ENCODE peak calls at places on chromosomes 12 and 14, in seven cellular contexts. One of them, this sample, is unnamed.

GRCh38 chr14:65440230-65440629 is 27.7 kb downstream of the FUT8 start:
- DNase-seq in cardiac muscle cell: no peak
- DNase-seq in CD8-positive, alpha-beta memory T cell: no peak
- DNase-seq in breast epithelium: no peak
- DNase-seq in effector memory CD4-positive, alpha-beta T cell: no peak
- DNase-seq in uterus: no peak
- DNase-seq in CD8-positive, alpha-beta T cell: no peak
- DNase-seq in this sample: no peak

GRCh38 chr14:100147181-100147631 is 12.2 kb downstream of the DEGS2 start:
- DNase-seq in effector memory CD4-positive, alpha-beta T cell: peak
- DNase-seq in uterus: no peak
- DNase-seq in CD8-positive, alpha-beta memory T cell: peak
- DNase-seq in cardiac muscle cell: no peak
- DNase-seq in breast epithelium: no peak
- DNase-seq in CD8-positive, alpha-beta T cell: peak
- DNase-seq in this sample: no peak

GRCh38 chr12:17301544-17301943 is 695.6 kb upstream of the LMO3 start:
- DNase-seq in cardiac muscle cell: no peak
- DNase-seq in breast epithelium: no peak
- DNase-seq in effector memory CD4-positive, alpha-beta T cell: no peak
- DNase-seq in CD8-positive, alpha-beta memory T cell: no peak
- DNase-seq in CD8-positive, alpha-beta T cell: no peak
- DNase-seq in uterus: no peak
- DNase-seq in this sample: no peak

GRCh38 chr12:76310110-76310509 is 38.1 kb downstream of the BBS10 start:
- DNase-seq in cardiac muscle cell: peak
- DNase-seq in CD8-positive, alpha-beta memory T cell: no peak
- DNase-seq in effector memory CD4-positive, alpha-beta T cell: no peak
- DNase-seq in uterus: no peak
- DNase-seq in breast epithelium: no peak
- DNase-seq in CD8-positive, alpha-beta T cell: no peak
- DNase-seq in this sample: no peak

GRCh38 chr14:68458840-68459469 is 333.9 kb downstream of the ZFP36L1 start:
- DNase-seq in cardiac muscle cell: peak
- DNase-seq in effector memory CD4-positive, alpha-beta T cell: no peak
- DNase-seq in CD8-positive, alpha-beta memory T cell: no peak
- DNase-seq in uterus: peak
- DNase-seq in breast epithelium: peak
- DNase-seq in CD8-positive, alpha-beta T cell: no peak
- DNase-seq in this sample: peak

GRCh38 chr14:54564799-54565235 is 2.1 kb upstream of the SAMD4A start:
- DNase-seq in cardiac muscle cell: peak
- DNase-seq in CD8-positive, alpha-beta T cell: no peak
- DNase-seq in CD8-positive, alpha-beta memory T cell: no peak
- DNase-seq in breast epithelium: peak
- DNase-seq in uterus: peak
- DNase-seq in effector memory CD4-positive, alpha-beta T cell: no peak
- DNase-seq in this sample: no peak

GRCh38 chr14:53615254-53615653 is 341.4 kb downstream of the BMP4 start:
- DNase-seq in uterus: no peak
- DNase-seq in effector memory CD4-positive, alpha-beta T cell: no peak
- DNase-seq in CD8-positive, alpha-beta memory T cell: no peak
- DNase-seq in breast epithelium: no peak
- DNase-seq in cardiac muscle cell: no peak
- DNase-seq in CD8-positive, alpha-beta T cell: no peak
- DNase-seq in this sample: no peak

GRCh38 chr12:89256060-89256459 is 96.2 kb downstream of the DUSP6 start:
- DNase-seq in cardiac muscle cell: no peak
- DNase-seq in CD8-positive, alpha-beta T cell: no peak
- DNase-seq in CD8-positive, alpha-beta memory T cell: no peak
- DNase-seq in uterus: no peak
- DNase-seq in effector memory CD4-positive, alpha-beta T cell: no peak
- DNase-seq in breast epithelium: no peak
- DNase-seq in this sample: no peak

GRCh38 chr12:111636209-111636928 is 37.3 kb upstream of the ATXN2 start:
- DNase-seq in breast epithelium: peak
- DNase-seq in CD8-positive, alpha-beta T cell: no peak
- DNase-seq in cardiac muscle cell: peak
- DNase-seq in CD8-positive, alpha-beta memory T cell: no peak
- DNase-seq in uterus: peak
- DNase-seq in effector memory CD4-positive, alpha-beta T cell: no peak
- DNase-seq in this sample: peak
- H3K4me3 ChIP-seq in breast epithelium: peak
- H3K4me3 ChIP-seq in CD8-positive, alpha-beta T cell: no peak
- H3K4me3 ChIP-seq in cardiac muscle cell: no peak
- H3K4me3 ChIP-seq in CD8-positive, alpha-beta memory T cell: no peak
- H3K4me3 ChIP-seq in uterus: no peak
- H3K4me3 ChIP-seq in effector memory CD4-positive, alpha-beta T cell: no peak
- H3K4me3 ChIP-seq in this sample: no peak

GRCh38 chr12:113101751-113102150 is 33.8 kb downstream of the RASAL1 start:
- DNase-seq in breast epithelium: no peak
- DNase-seq in CD8-positive, alpha-beta memory T cell: no peak
- DNase-seq in effector memory CD4-positive, alpha-beta T cell: no peak
- DNase-seq in cardiac muscle cell: no peak
- DNase-seq in CD8-positive, alpha-beta T cell: no peak
- DNase-seq in uterus: no peak
- DNase-seq in this sample: no peak

GRCh38 chr12:113104953-113105510 is 30.5 kb downstream of the RASAL1 start:
- DNase-seq in breast epithelium: no peak
- DNase-seq in CD8-positive, alpha-beta memory T cell: no peak
- DNase-seq in uterus: no peak
- DNase-seq in CD8-positive, alpha-beta T cell: no peak
- DNase-seq in effector memory CD4-positive, alpha-beta T cell: no peak
- DNase-seq in cardiac muscle cell: no peak
- DNase-seq in this sample: no peak

GRCh38 chr12:113105606-113106271 is 29.8 kb downstream of the RASAL1 start:
- DNase-seq in CD8-positive, alpha-beta T cell: no peak
- DNase-seq in CD8-positive, alpha-beta memory T cell: no peak
- DNase-seq in effector memory CD4-positive, alpha-beta T cell: no peak
- DNase-seq in cardiac muscle cell: no peak
- DNase-seq in uterus: no peak
- DNase-seq in breast epithelium: no peak
- DNase-seq in this sample: no peak

GRCh38 chr12:113102811-113103210 is 32.8 kb downstream of the RASAL1 start:
- DNase-seq in CD8-positive, alpha-beta memory T cell: no peak
- DNase-seq in cardiac muscle cell: no peak
- DNase-seq in uterus: no peak
- DNase-seq in CD8-positive, alpha-beta T cell: no peak
- DNase-seq in effector memory CD4-positive, alpha-beta T cell: no peak
- DNase-seq in breast epithelium: no peak
- DNase-seq in this sample: no peak

DNA sequence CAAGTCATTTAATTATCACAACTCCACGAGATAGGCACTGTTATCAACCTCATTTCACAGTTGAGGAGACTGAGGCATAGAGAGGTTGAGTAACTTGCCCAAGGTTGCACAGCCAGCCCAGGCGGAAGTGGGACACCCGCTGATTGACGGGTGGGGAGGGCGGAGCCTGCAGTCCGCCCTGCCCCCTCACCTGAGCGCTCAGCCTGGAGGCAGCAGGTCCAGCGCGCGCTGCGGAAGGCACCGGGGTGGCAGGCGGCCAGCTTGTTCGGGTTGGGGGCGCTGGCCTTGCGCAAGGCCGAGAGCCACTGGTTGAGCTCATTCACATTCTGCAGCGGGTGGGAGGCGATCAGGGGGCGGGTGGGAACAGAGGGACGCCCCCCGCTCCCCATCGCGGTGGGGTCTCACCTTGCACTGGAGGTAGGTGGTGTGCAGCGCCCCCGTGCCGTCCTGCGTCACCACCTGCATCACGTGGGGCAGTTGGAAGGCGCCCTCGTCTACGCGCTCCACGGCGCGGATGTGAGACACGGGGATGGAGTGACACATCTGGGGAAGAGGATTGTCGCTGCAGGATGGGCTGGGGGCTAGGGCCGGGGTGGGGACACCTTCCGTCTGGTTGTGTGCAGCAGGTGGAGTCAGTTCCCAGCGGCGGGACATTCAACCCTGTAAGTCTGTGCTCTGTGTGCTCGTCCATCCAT is 31.7 kb downstream of the RASAL1 start:
- DNase-seq in cardiac muscle cell: no peak
- DNase-seq in breast epithelium: no peak
- DNase-seq in CD8-positive, alpha-beta memory T cell: peak
- DNase-seq in uterus: no peak
- DNase-seq in CD8-positive, alpha-beta T cell: peak
- DNase-seq in effector memory CD4-positive, alpha-beta T cell: peak
- DNase-seq in this sample: peak
- H3K27ac ChIP-seq in cardiac muscle cell: no peak
- H3K27ac ChIP-seq in breast epithelium: no peak
- H3K27ac ChIP-seq in CD8-positive, alpha-beta memory T cell: no peak
- H3K27ac ChIP-seq in uterus: no peak
- H3K27ac ChIP-seq in CD8-positive, alpha-beta T cell: peak
- H3K27ac ChIP-seq in effector memory CD4-positive, alpha-beta T cell: no peak
- H3K27ac ChIP-seq in this sample: no peak

GRCh38 chr12:53048033-53048779 is 1.7 kb upstream of the TNS2 start:
- DNase-seq in CD8-positive, alpha-beta memory T cell: no peak
- DNase-seq in effector memory CD4-positive, alpha-beta T cell: no peak
- DNase-seq in uterus: peak
- DNase-seq in cardiac muscle cell: no peak
- DNase-seq in CD8-positive, alpha-beta T cell: peak
- DNase-seq in breast epithelium: peak
- DNase-seq in this sample: peak

GRCh38 chr12:53048780-53049401 is 974 bp upstream of the TNS2 start:
- DNase-seq in cardiac muscle cell: peak
- DNase-seq in uterus: peak
- DNase-seq in CD8-positive, alpha-beta memory T cell: no peak
- DNase-seq in CD8-positive, alpha-beta T cell: no peak
- DNase-seq in effector memory CD4-positive, alpha-beta T cell: no peak
- DNase-seq in breast epithelium: no peak
- DNase-seq in this sample: peak

GRCh38 chr12:53046655-53047220 is 3.1 kb upstream of the TNS2 start:
- DNase-seq in CD8-positive, alpha-beta memory T cell: no peak
- DNase-seq in effector memory CD4-positive, alpha-beta T cell: peak
- DNase-seq in breast epithelium: peak
- DNase-seq in uterus: peak
- DNase-seq in CD8-positive, alpha-beta T cell: peak
- DNase-seq in cardiac muscle cell: peak
- DNase-seq in this sample: no peak

GRCh38 chr12:53045646-53046045 is 4.2 kb upstream of the TNS2 start:
- DNase-seq in breast epithelium: no peak
- DNase-seq in CD8-positive, alpha-beta T cell: no peak
- DNase-seq in uterus: peak
- DNase-seq in CD8-positive, alpha-beta memory T cell: no peak
- DNase-seq in cardiac muscle cell: peak
- DNase-seq in effector memory CD4-positive, alpha-beta T cell: no peak
- DNase-seq in this sample: peak

GRCh38 chr12:53047221-53048032 is 2.4 kb upstream of the TNS2 start:
- DNase-seq in breast epithelium: peak
- DNase-seq in uterus: peak
- DNase-seq in CD8-positive, alpha-beta memory T cell: peak
- DNase-seq in CD8-positive, alpha-beta T cell: peak
- DNase-seq in cardiac muscle cell: peak
- DNase-seq in effector memory CD4-positive, alpha-beta T cell: peak
- DNase-seq in this sample: peak
- H3K4me3 ChIP-seq in breast epithelium: peak
- H3K4me3 ChIP-seq in uterus: peak
- H3K4me3 ChIP-seq in CD8-positive, alpha-beta memory T cell: peak
- H3K4me3 ChIP-seq in CD8-positive, alpha-beta T cell: peak
- H3K4me3 ChIP-seq in cardiac muscle cell: peak
- H3K4me3 ChIP-seq in effector memory CD4-positive, alpha-beta T cell: peak
- H3K4me3 ChIP-seq in this sample: no peak

GRCh38 chr12:6346235-6346832 is 4.5 kb upstream of the TNFRSF1A start:
- DNase-seq in breast epithelium: no peak
- DNase-seq in CD8-positive, alpha-beta T cell: no peak
- DNase-seq in effector memory CD4-positive, alpha-beta T cell: no peak
- DNase-seq in uterus: peak
- DNase-seq in CD8-positive, alpha-beta memory T cell: no peak
- DNase-seq in cardiac muscle cell: no peak
- DNase-seq in this sample: no peak
- H3K27ac ChIP-seq in breast epithelium: peak
- H3K27ac ChIP-seq in CD8-positive, alpha-beta T cell: no peak
- H3K27ac ChIP-seq in effector memory CD4-positive, alpha-beta T cell: no peak
- H3K27ac ChIP-seq in uterus: peak
- H3K27ac ChIP-seq in CD8-positive, alpha-beta memory T cell: no peak
- H3K27ac ChIP-seq in cardiac muscle cell: no peak
- H3K27ac ChIP-seq in this sample: peak